ENCODE peak calls at places on chromosomes 12 and 14, in eight cellular contexts. N is fibroblast of lung, D is endothelial cell, Z is chondrocyte, S is type B pancreatic cell, Q is sigmoid colon, R is foreskin fibroblast, M is mucosa of descending colon. G is an unnamed sample.
A peak's percentile ranks its signal among the peaks of the same experiment; 100 is the strongest.

GRCh38 chr12:45966486-45966885 is 23.9 kb downstream of the SCAF11 start:
- DNase-seq in N (peak; percentile 49), D (no peak), Z (no peak), S (no peak), Q (no peak), R (peak; percentile 67), M (no peak), G (peak; percentile 56)

GRCh38 chr12:126967152-126967551 is 1299.8 kb upstream of the TMEM132C start:
- DNase-seq in N (no peak), D (no peak), Z (no peak), S (no peak), Q (no peak), R (no peak), M (no peak), G (no peak)

GRCh38 chr14:36848213-36848612 is 186.6 kb downstream of the PAX9 start:
- DNase-seq in N (no peak), D (no peak), Z (no peak), S (no peak), Q (no peak), R (no peak), M (no peak), G (no peak)

GRCh38 chr12:128076188-128076587 is 190.8 kb upstream of the TMEM132C start:
- DNase-seq in N (no peak), D (no peak), Z (no peak), S (no peak), Q (no peak), R (peak; percentile 41), M (no peak), G (peak; percentile 70)

GRCh38 chr14:37970696-37971095 is 237.0 kb upstream of the SSTR1 start:
- DNase-seq in N (no peak), D (no peak), Z (no peak), S (no peak), Q (no peak), R (no peak), M (no peak), G (no peak)

GRCh38 chr12:120706029-120706428 is 4.2 kb upstream of the UNC119B start:
- DNase-seq in N (no peak), D (no peak), Z (no peak), S (no peak), Q (no peak), R (no peak), M (no peak), G (no peak)

GRCh38 chr14:77184396-77185092 is 2.9 kb downstream of the TMEM63C start:
- DNase-seq in N (no peak), D (no peak), Z (no peak), S (no peak), Q (no peak), R (no peak), M (peak; percentile 78), G (no peak)

GRCh38 chr14:61616524-61617185 is 78.7 kb upstream of the HIF1A start:
- DNase-seq in N (peak; percentile 55), D (no peak), Z (no peak), S (no peak), Q (no peak), R (peak; percentile 65), M (no peak), G (peak; percentile 78)

GRCh38 chr12:66813137-66813867 is 134.4 kb upstream of the GRIP1 start:
- DNase-seq in N (no peak), D (peak; percentile 17), Z (no peak), S (no peak), Q (no peak), R (no peak), M (no peak), G (no peak)

GRCh38 chr12:128408669-128409068 is 141.7 kb downstream of the TMEM132C start:
- DNase-seq in N (no peak), D (no peak), Z (no peak), S (no peak), Q (no peak), R (no peak), M (no peak), G (no peak)

GRCh38 chr12:12736759-12737676 is 19.9 kb downstream of the CDKN1B start:
- DNase-seq in N (peak; percentile 69), D (no peak), Z (no peak), S (peak; percentile 31), Q (no peak), R (peak; percentile 85), M (no peak), G (peak; percentile 79)

GRCh38 chr14:104865069-104865630 is at the start of gene CEP170B:
- DNase-seq in N (peak; percentile 19), D (peak; percentile 26), Z (no peak), S (peak; percentile 74), Q (no peak), R (peak; percentile 79), M (peak; percentile 60), G (peak; percentile 14)

GRCh38 chr14:102811254-102811963 is 34.2 kb downstream of the TRAF3 start:
- DNase-seq in N (no peak), D (no peak), Z (no peak), S (no peak), Q (no peak), R (no peak), M (no peak), G (no peak)

GRCh38 chr14:74858022-74858421 is 17.9 kb downstream of the PROX2 start:
- DNase-seq in N (no peak), D (no peak), Z (no peak), S (no peak), Q (no peak), R (peak; percentile 84), M (no peak), G (peak; percentile 55)

GRCh38 chr12:31874961-31875608 is 84.1 kb upstream of the RESF1 start:
- DNase-seq in N (peak; percentile 18), D (peak; percentile 9), Z (no peak), S (no peak), Q (peak; percentile 65), R (peak; percentile 74), M (peak; percentile 35), G (peak; percentile 85)

GRCh38 chr12:124578445-124578844 is 11.0 kb upstream of the NCOR2 start:
- DNase-seq in N (no peak), D (no peak), Z (no peak), S (no peak), Q (no peak), R (no peak), M (no peak), G (no peak)
- TF ChIP-seq CTCF in N (no peak), D (no peak), Z (peak; percentile 29), S (no peak), Q (no peak), R (no peak), M (no peak), G (no peak)

DNA sequence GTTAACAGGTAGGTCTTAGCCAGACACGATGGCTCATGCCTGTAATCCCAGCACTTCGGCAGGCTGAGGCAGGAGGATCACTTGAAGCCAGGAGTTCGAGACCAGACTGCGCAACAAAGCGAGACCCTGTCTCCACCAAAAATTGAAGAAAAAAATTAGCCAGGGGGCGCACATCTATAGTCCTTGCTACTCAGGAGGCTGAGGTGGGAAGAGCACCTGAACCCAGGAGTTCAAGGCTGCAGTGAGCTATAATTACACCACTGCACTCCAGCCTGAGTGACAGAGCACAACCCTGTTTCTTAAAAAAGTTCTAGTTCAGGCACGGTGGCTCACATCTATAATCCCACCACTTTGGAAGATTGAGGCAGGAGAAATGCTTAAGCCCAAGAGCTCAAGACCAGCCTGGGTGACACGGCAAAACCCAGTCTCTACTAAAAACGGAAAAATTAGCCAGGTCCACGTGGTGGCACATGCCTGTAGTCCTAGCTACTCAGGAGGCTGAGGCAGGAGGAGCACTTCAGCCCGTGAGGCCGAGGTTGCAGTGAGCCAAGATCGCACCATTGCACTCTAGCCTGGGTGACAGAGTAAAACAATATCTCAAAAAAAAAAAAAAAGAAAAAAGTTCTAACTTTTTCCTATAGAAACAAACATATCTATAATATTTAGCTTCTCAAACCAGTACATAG is 9.1 kb downstream of the BAZ1A start:
- DNase-seq in N (no peak), D (no peak), Z (no peak), S (no peak), Q (no peak), R (no peak), M (no peak), G (no peak)
- TF ChIP-seq CTCF in N (no peak), D (no peak), Z (no peak), S (no peak), Q (no peak), R (no peak), M (no peak), G (no peak)

DNA sequence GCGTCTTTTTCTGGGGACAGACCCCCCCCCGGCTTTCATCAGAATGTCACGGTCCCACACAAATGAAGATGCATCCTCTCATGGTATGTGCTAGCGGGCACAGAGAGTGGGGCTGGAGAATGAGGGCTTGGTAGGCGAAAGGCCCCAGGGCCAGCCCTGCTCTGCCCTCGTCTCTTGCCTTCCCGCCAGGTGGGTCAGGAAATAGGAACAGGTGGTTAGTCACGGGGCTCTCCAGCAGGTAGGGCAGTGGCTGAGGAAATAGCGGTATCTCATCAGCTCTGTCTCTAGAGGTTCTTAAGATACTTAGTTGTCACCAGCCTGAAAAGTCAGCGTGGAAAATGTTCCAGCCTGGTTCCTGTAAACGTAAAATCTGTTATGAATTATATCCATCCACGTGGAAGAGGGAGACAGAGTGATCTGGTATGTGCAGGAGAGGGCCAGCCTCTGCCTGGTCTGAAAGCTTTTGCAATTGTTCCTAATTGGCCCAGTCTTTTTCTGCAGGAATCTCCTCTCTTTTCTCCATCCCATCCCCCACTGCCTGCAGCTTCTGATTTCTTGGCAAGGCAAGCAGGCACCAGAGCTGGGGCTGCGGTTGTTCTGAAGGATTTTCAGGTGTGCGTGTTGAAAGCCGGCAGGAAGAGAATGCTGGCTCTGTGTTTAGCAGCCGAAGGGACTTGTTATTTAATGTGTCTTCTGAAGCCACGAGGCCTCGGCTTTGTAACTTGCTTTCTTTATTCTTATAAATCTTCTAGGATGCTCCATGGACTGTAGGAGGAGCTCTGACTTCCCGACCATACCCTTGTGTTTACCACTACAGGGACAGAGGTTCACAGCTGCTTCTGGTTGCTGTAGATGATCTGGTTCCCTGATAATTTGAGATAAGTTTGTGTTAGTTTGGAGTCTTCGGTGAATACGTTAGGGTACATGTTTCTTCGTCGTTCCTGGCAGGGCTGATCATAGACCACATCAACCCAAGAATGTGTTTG is 131.1 kb downstream of the CACNA1C start:
- DNase-seq in N (peak; percentile 82), D (no peak), Z (no peak), S (no peak), Q (peak; percentile 70), R (peak; percentile 85), M (peak; percentile 34), G (peak; percentile 86)
- TF ChIP-seq CTCF in N (peak; percentile 61), D (no peak), Z (peak; percentile 66), S (no peak), Q (no peak), R (peak; percentile 59), M (no peak), G (peak; percentile 49)

GRCh38 chr12:51867796-51868428 is 19.4 kb upstream of the FIGNL2 start:
- DNase-seq in N (no peak), D (no peak), Z (no peak), S (no peak), Q (no peak), R (no peak), M (no peak), G (no peak)

GRCh38 chr12:51871126-51871525 is 16.8 kb upstream of the ANKRD33 start:
- DNase-seq in N (no peak), D (no peak), Z (peak; percentile 58), S (no peak), Q (no peak), R (no peak), M (no peak), G (no peak)

GRCh38 chr12:51869490-51869865 is 18.4 kb upstream of the ANKRD33 start:
- DNase-seq in N (no peak), D (no peak), Z (peak; percentile 63), S (no peak), Q (no peak), R (no peak), M (no peak), G (no peak)

GRCh38 chr12:51869931-51870330 is 18.0 kb upstream of the ANKRD33 start:
- DNase-seq in N (no peak), D (no peak), Z (peak; percentile 6), S (no peak), Q (no peak), R (no peak), M (no peak), G (no peak)

GRCh38 chr12:51868821-51869489 is 18.9 kb upstream of the ANKRD33 start:
- DNase-seq in N (no peak), D (no peak), Z (peak; percentile 78), S (no peak), Q (no peak), R (peak; percentile 61), M (no peak), G (no peak)
- TF ChIP-seq CTCF in N (no peak), D (no peak), Z (peak; percentile 33), S (peak; percentile 54), Q (no peak), R (no peak), M (no peak), G (no peak)